ENCODE peak calls at places on chromosomes 3 and 15, in eight cellular contexts. E is aorta; O is activated naive CD4-positive, alpha-beta T cell treated with anti-CD3 and anti-CD28 coated beads for 36 hours; H is skeletal muscle cell; M is Peyer's patch; W is NCI-H2029 treated with DMSO at 0.1 percent for 48 hours; R is K562; P is foreskin keratinocyte. F is an unnamed sample.

GRCh38 chr3:24454862-24455261 is 39.8 kb downstream of the THRB start:
- DNase-seq in E (no peak), O (no peak), H (no peak), M (peak), W (no peak), R (no peak), P (no peak), F (no peak)

GRCh38 chr3:2354702-2355101 is 256.0 kb downstream of the CNTN4 start:
- DNase-seq in E (no peak), O (no peak), H (no peak), M (no peak), W (no peak), R (no peak), P (peak), F (peak)

GRCh38 chr3:189267981-189268613 is 96.3 kb downstream of the TPRG1 start:
- DNase-seq in E (no peak), O (no peak), H (no peak), M (no peak), W (no peak), R (no peak), P (peak), F (no peak)

GRCh38 chr3:64327039-64327804 is 102.0 kb upstream of the PRICKLE2 start:
- DNase-seq in E (peak), O (no peak), H (no peak), M (peak), W (no peak), R (peak), P (no peak), F (no peak)

GRCh38 chr3:37129871-37130270 is 44.5 kb downstream of the LRRFIP2 start:
- DNase-seq in E (no peak), O (no peak), H (peak), M (no peak), W (no peak), R (no peak), P (peak), F (no peak)

GRCh38 chr3:81886081-81886480 is 124.6 kb upstream of the GBE1 start:
- DNase-seq in E (no peak), O (no peak), H (no peak), M (no peak), W (no peak), R (no peak), P (peak), F (no peak)

GRCh38 chr3:11539677-11540076 is 104.0 kb downstream of the VGLL4 start:
- DNase-seq in E (no peak), O (no peak), H (no peak), M (no peak), W (no peak), R (no peak), P (peak), F (no peak)

GRCh38 chr15:83380682-83381081 is 66.5 kb upstream of the SH3GL3 start:
- DNase-seq in E (no peak), O (peak), H (no peak), M (no peak), W (no peak), R (peak), P (peak), F (no peak)

GRCh38 chr15:25690673-25691543 is 172.2 kb downstream of the ATP10A start:
- DNase-seq in E (peak), O (no peak), H (peak), M (peak), W (no peak), R (no peak), P (peak), F (no peak)

GRCh38 chr15:58227706-58228543 is 89.7 kb downstream of the AQP9 start:
- DNase-seq in E (peak), O (peak), H (no peak), M (peak), W (peak), R (peak), P (peak), F (peak)

GRCh38 chr3:159163656-159164055 is 361.8 kb downstream of the MFSD1 start:
- DNase-seq in E (no peak), O (no peak), H (no peak), M (no peak), W (no peak), R (no peak), P (no peak), F (no peak)

GRCh38 chr3:194275231-194275671 is 75.9 kb downstream of the CPN2 start:
- DNase-seq in E (no peak), O (no peak), H (no peak), M (no peak), W (no peak), R (no peak), P (no peak), F (no peak)

GRCh38 chr3:72590732-72591192 is 257.5 kb downstream of the SHQ1 start:
- DNase-seq in E (no peak), O (no peak), H (no peak), M (no peak), W (no peak), R (no peak), P (no peak), F (peak)

GRCh38 chr3:176351408-176351807 is 845.9 kb downstream of the TBL1XR1 start:
- DNase-seq in E (no peak), O (no peak), H (no peak), M (no peak), W (no peak), R (no peak), P (no peak), F (no peak)

GRCh38 chr3:37905987-37906674 is 44.5 kb downstream of the CTDSPL start:
- DNase-seq in E (no peak), O (no peak), H (peak), M (no peak), W (no peak), R (no peak), P (no peak), F (peak)

GRCh38 chr3:147614210-147614609 is 205.0 kb downstream of the ZIC1 start:
- DNase-seq in E (no peak), O (no peak), H (no peak), M (no peak), W (no peak), R (no peak), P (no peak), F (no peak)

GRCh38 chr15:56383011-56383410 is 17.8 kb downstream of the TEX9 start:
- DNase-seq in E (no peak), O (no peak), H (no peak), M (no peak), W (no peak), R (peak), P (peak), F (no peak)